ENCODE peak calls at places on chromosomes 16 and 17, in seven cellular contexts. Z is stimulated activated CD8-positive, alpha-beta memory T cell treated with anti-CD3 and anti-CD28 coated beads, Interleukin-15, amount 100 ng/mL, for 1 hour; G is Jurkat, Clone E6-1; Q is central memory CD8-positive, alpha-beta T cell; P is left lung; T is cardiac fibroblast; K is neural progenitor cell. O is an unnamed sample.
A peak's percentile ranks its signal among the peaks of the same experiment; 100 is the strongest.

GRCh38 chr17:76474894-76475293 is 7.5 kb downstream of the AANAT start:
- DNase-seq in Q (no peak), P (no peak), K (no peak), T (no peak), Z (no peak), G (no peak), O (no peak)

GRCh38 chr16:61289141-61289540 is 747.1 kb downstream of the CDH8 start:
- DNase-seq in Z (no peak), K (no peak), Q (no peak), G (no peak), P (no peak), T (no peak), O (no peak)

GRCh38 chr17:55377885-55378284 is 43.8 kb downstream of the MMD start:
- DNase-seq in Z (no peak), G (no peak), Q (no peak), K (no peak), P (no peak), T (no peak), O (no peak)

GRCh38 chr17:15894258-15894657 is 50.7 kb upstream of the ADORA2B start:
- DNase-seq in G (no peak), T (no peak), Z (no peak), Q (no peak), K (no peak), P (no peak), O (no peak)

GRCh38 chr17:45298546-45299285 is 18.1 kb downstream of the MAP3K14 start:
- DNase-seq in G (no peak), P (no peak), T (no peak), Z (no peak), K (no peak), Q (no peak), O (no peak)

GRCh38 chr17:8392674-8393469 is 4.8 kb downstream of the RNF222 start:
- DNase-seq in Q (no peak), P (no peak), G (no peak), Z (no peak), T (no peak), K (no peak), O (no peak)

GRCh38 chr16:66961065-66961744 is at the start of gene CES3:
- DNase-seq in G (peak; percentile 83), K (peak; percentile 91), P (no peak), Z (no peak), Q (peak; percentile 25), T (peak; percentile 67), O (no peak)

GRCh38 chr16:29675811-29676643 is 3.0 kb upstream of the QPRT start:
- DNase-seq in P (no peak), T (peak; percentile 51), K (peak; percentile 70), G (peak; percentile 67), Z (no peak), Q (no peak), O (no peak)

GRCh38 chr17:78434455-78435329 is 56.2 kb downstream of the PGS1 start:
- DNase-seq in G (no peak), K (no peak), T (no peak), P (no peak), Z (no peak), Q (no peak), O (no peak)

GRCh38 chr17:81727324-81728031 is 15.4 kb downstream of the SLC25A10 start:
- DNase-seq in G (no peak), T (no peak), P (no peak), Z (no peak), Q (no peak), K (no peak), O (no peak)

GRCh38 chr17:56629450-56630187 is 36.1 kb downstream of the NOG start:
- DNase-seq in Q (no peak), P (no peak), G (peak; percentile 12), Z (no peak), K (peak; percentile 69), T (peak; percentile 2), O (no peak)

GRCh38 chr16:69654280-69654931 is 72.0 kb downstream of the NQO1 start:
- DNase-seq in Z (no peak), Q (no peak), K (no peak), T (no peak), P (no peak), G (no peak), O (no peak)

GRCh38 chr17:1123397-1124237 is 56.2 kb downstream of the ABR start:
- DNase-seq in P (no peak), Q (no peak), G (no peak), Z (no peak), T (no peak), K (peak; percentile 52), O (no peak)

GRCh38 chr17:59641799-59642484 is 22.2 kb downstream of the CLTC start:
- DNase-seq in Z (no peak), Q (no peak), T (no peak), K (no peak), G (peak; percentile 91), P (no peak), O (no peak)

GRCh38 chr17:79374087-79374486 is 236.8 kb downstream of the RBFOX3 start:
- DNase-seq in P (no peak), G (no peak), Q (no peak), K (peak; percentile 47), T (no peak), Z (no peak), O (no peak)

GRCh38 chr16:1790261-1790610 is 3.3 kb downstream of the IGFALS start:
- DNase-seq in Q (no peak), G (no peak), T (no peak), Z (no peak), P (no peak), K (no peak), O (no peak)

GRCh38 chr17:21286066-21286770 is 1.7 kb downstream of the MAP2K3 start:
- DNase-seq in K (peak; percentile 45), Q (no peak), T (peak; percentile 99), Z (no peak), P (peak; percentile 96), G (no peak), O (no peak)

O was measured in activated CD4-positive, CD25-positive, alpha-beta regulatory T cell treated with anti-CD3 and anti-CD28 coated beads, Interleukin-2, amount 50 U/mL, for 16 hours.